ENCODE peak calls at places on chromosome 3, in nine cellular contexts. L is RPMI8226; S is T-helper 2 cell; R is sigmoid colon; F is stromal cell of bone marrow; M is GDM1; W is heart left ventricle; N is effector CD4-positive, alpha-beta T cell; K is activated CD4-positive, alpha-beta T cell treated with anti-CD3 and anti-CD28 coated beads for 4 hours. Z is an unnamed sample.

GRCh38 chr3:124360626-124361025 is 368.7 kb upstream of the ROPN1 start:
- DNase-seq in L (no peak), R (no peak), K (no peak), S (no peak), N (no peak), M (no peak), F (no peak), W (no peak), Z (no peak)

GRCh38 chr3:23626442-23626841 is 179.3 kb upstream of the UBE2E1 start:
- DNase-seq in W (no peak), L (no peak), F (no peak), M (no peak), K (no peak), R (no peak), N (no peak), S (no peak), Z (no peak)

GRCh38 chr3:133938770-133939495 is 43.3 kb upstream of the RAB6B start:
- DNase-seq in K (no peak), N (no peak), S (no peak), L (no peak), W (peak; percentile 7), M (no peak), F (no peak), R (peak; percentile 32), Z (no peak)

GRCh38 chr3:169112153-169112892 is 551.2 kb downstream of the MECOM start:
- DNase-seq in M (no peak), K (no peak), F (no peak), S (no peak), R (no peak), W (no peak), N (no peak), L (no peak), Z (no peak)

GRCh38 chr3:49745986-49746385 is 22.2 kb upstream of the GMPPB start:
- DNase-seq in N (no peak), S (no peak), M (no peak), R (no peak), K (no peak), W (no peak), F (peak; percentile 49), L (no peak), Z (no peak)

GRCh38 chr3:132593950-132594328 is 3.1 kb upstream of the ACKR4 start:
- DNase-seq in L (no peak), M (no peak), F (no peak), K (no peak), S (no peak), N (no peak), R (no peak), W (no peak), Z (no peak)

GRCh38 chr3:14289590-14290453 is 111.2 kb downstream of the LSM3 start:
- DNase-seq in M (no peak), W (no peak), S (no peak), F (peak; percentile 48), K (no peak), N (no peak), L (peak; percentile 61), R (no peak), Z (no peak)

GRCh38 chr3:129068291-129068886 is 7.8 kb downstream of the GP9 start:
- DNase-seq in N (no peak), K (no peak), R (no peak), M (no peak), S (no peak), F (no peak), L (no peak), W (peak; percentile 32), Z (no peak)

GRCh38 chr3:160685144-160685766 is 8.3 kb downstream of the ARL14 start:
- DNase-seq in N (no peak), K (no peak), L (no peak), S (no peak), W (no peak), M (no peak), F (no peak), R (no peak), Z (no peak)

GRCh38 chr3:25252291-25252690 is 175.8 kb upstream of the RARB start:
- DNase-seq in N (no peak), F (no peak), K (no peak), W (no peak), S (no peak), R (no peak), L (no peak), M (no peak), Z (no peak)

GRCh38 chr3:184812845-184813157 is 835 bp downstream of the VPS8 start:
- DNase-seq in M (no peak), W (no peak), L (no peak), K (no peak), R (no peak), S (no peak), F (no peak), N (no peak), Z (no peak)

GRCh38 chr3:101574388-101575156 is 592 bp downstream of the PCNP start:
- DNase-seq in N (peak; percentile 36), S (no peak), F (peak; percentile 24), W (peak; percentile 55), K (peak; percentile 33), L (peak; percentile 58), M (peak; percentile 39), R (peak; percentile 84), Z (peak; percentile 87)

GRCh38 chr3:42653560-42654330 is at the start of gene ZBTB47:
- DNase-seq in W (peak; percentile 68), K (no peak), R (peak; percentile 88), N (no peak), F (no peak), M (no peak), L (no peak), S (no peak), Z (peak; percentile 94)

GRCh38 chr3:68088216-68088615 is 433.8 kb upstream of the SUCLG2 start:
- DNase-seq in S (peak; percentile 67), W (no peak), M (no peak), R (no peak), K (peak; percentile 51), F (no peak), L (no peak), N (peak; percentile 44), Z (no peak)

GRCh38 chr3:124850212-124850611 is 37.0 kb downstream of the ITGB5 start:
- DNase-seq in M (no peak), F (no peak), R (no peak), W (no peak), N (no peak), K (no peak), S (no peak), L (no peak), Z (no peak)

GRCh38 chr3:57942872-57943283 is 65.3 kb upstream of the FLNB start:
- DNase-seq in K (no peak), R (peak; percentile 75), M (no peak), L (no peak), W (peak; percentile 45), S (no peak), F (no peak), N (no peak), Z (peak; percentile 59)

GRCh38 chr3:38128303-38128655 is 8.6 kb downstream of the ACAA1 start:
- DNase-seq in R (no peak), N (no peak), L (no peak), W (no peak), S (no peak), M (no peak), K (no peak), F (no peak), Z (no peak)

GRCh38 chr3:52090131-52090548 is 33.8 kb upstream of the DUSP7 start:
- DNase-seq in F (peak; percentile 91), M (no peak), L (no peak), K (no peak), S (no peak), R (no peak), N (no peak), W (peak; percentile 48), Z (peak; percentile 85)

GRCh38 chr3:10996345-10997050 is 4.0 kb downstream of the SLC6A1 start:
- DNase-seq in R (no peak), N (no peak), L (no peak), S (no peak), K (no peak), F (no peak), W (no peak), M (no peak), Z (no peak)

GRCh38 chr3:149487598-149488197 is 13.2 kb downstream of the TM4SF4 start:
- DNase-seq in W (no peak), K (peak; percentile 8), R (no peak), N (no peak), F (no peak), M (no peak), S (no peak), L (peak; percentile 59), Z (no peak)

GRCh38 chr3:144264350-144264749 is 292.7 kb downstream of the DIPK2A start:
- DNase-seq in L (no peak), K (no peak), F (no peak), S (no peak), R (no peak), M (no peak), W (no peak), N (no peak), Z (no peak)

GRCh38 chr3:100709840-100710235 is 544 bp downstream of the TFG start:
- DNase-seq in K (no peak), W (no peak), R (peak; percentile 72), F (peak; percentile 14), N (peak; percentile 13), S (peak; percentile 21), L (peak; percentile 42), M (peak; percentile 39), Z (peak; percentile 86)

GRCh38 chr3:111582114-111582461 is 13.1 kb downstream of the ZBED2 start:
- DNase-seq in K (no peak), W (no peak), L (no peak), R (no peak), S (no peak), N (no peak), F (peak; percentile 52), M (no peak), Z (no peak)

GRCh38 chr3:159740054-159740453 is 248.6 kb upstream of the IL12A start:
- DNase-seq in R (no peak), L (no peak), K (no peak), N (no peak), M (no peak), W (no peak), S (no peak), F (no peak), Z (no peak)

GRCh38 chr3:172305552-172305951 is 142.7 kb downstream of the GHSR start:
- DNase-seq in K (no peak), S (no peak), F (peak; percentile 69), W (no peak), R (no peak), L (no peak), M (no peak), N (no peak), Z (no peak)

GRCh38 chr3:107407355-107407754 is 30.1 kb downstream of the CCDC54 start:
- DNase-seq in L (no peak), S (no peak), N (no peak), M (no peak), W (no peak), F (no peak), R (no peak), K (no peak), Z (no peak)

GRCh38 chr3:150419076-150419868 is 11.2 kb downstream of the TSC22D2 start:
- DNase-seq in M (no peak), K (no peak), W (no peak), N (no peak), F (no peak), L (no peak), S (no peak), R (no peak), Z (no peak)

GRCh38 chr3:134453631-134454030 is 32.2 kb downstream of the ANAPC13 start:
- DNase-seq in M (no peak), R (no peak), L (no peak), F (no peak), N (no peak), S (no peak), K (no peak), W (no peak), Z (no peak)

GRCh38 chr3:186255703-186256331 is 106.2 kb downstream of the DGKG start:
- DNase-seq in L (peak; percentile 68), N (no peak), M (no peak), K (no peak), W (no peak), R (no peak), F (no peak), S (no peak), Z (no peak)

Z was measured in posterior vena cava.